ENCODE peak calls at places on chromosomes 4 and X, in nine cellular contexts. One of them, this sample, is unnamed.

GRCh38 chr4:81120055-81120454 is 89.5 kb downstream of the BMP3 start:
- DNase-seq in activated CD8-positive, alpha-beta memory T cell treated with anti-CD3 and anti-CD28 coated beads, Interleukin-2, amount 50 U/mL, for 48 hours: no peak
- DNase-seq in stimulated activated CD8-positive, alpha-beta memory T cell treated with anti-CD3 and anti-CD28 coated beads, Interleukin-15, amount 100 ng/mL, for 4 hours: no peak
- DNase-seq in erythroblast: no peak
- DNase-seq in pulmonary artery endothelial cell: no peak
- DNase-seq in AG10803: no peak
- DNase-seq in HT-29: no peak
- DNase-seq in iPS DF 19.7: no peak
- DNase-seq in transverse colon: no peak
- DNase-seq in this sample: no peak

GRCh38 chr4:184812651-184813181 is 13.1 kb downstream of the ACSL1 start:
- DNase-seq in activated CD8-positive, alpha-beta memory T cell treated with anti-CD3 and anti-CD28 coated beads, Interleukin-2, amount 50 U/mL, for 48 hours: no peak
- DNase-seq in stimulated activated CD8-positive, alpha-beta memory T cell treated with anti-CD3 and anti-CD28 coated beads, Interleukin-15, amount 100 ng/mL, for 4 hours: no peak
- DNase-seq in erythroblast: no peak
- DNase-seq in pulmonary artery endothelial cell: no peak
- DNase-seq in AG10803: no peak
- DNase-seq in HT-29: no peak
- DNase-seq in iPS DF 19.7: no peak
- DNase-seq in transverse colon: no peak
- DNase-seq in this sample: no peak

GRCh38 chrX:53250556-53250955 is 25.5 kb upstream of the KDM5C start:
- DNase-seq in activated CD8-positive, alpha-beta memory T cell treated with anti-CD3 and anti-CD28 coated beads, Interleukin-2, amount 50 U/mL, for 48 hours: no peak
- DNase-seq in stimulated activated CD8-positive, alpha-beta memory T cell treated with anti-CD3 and anti-CD28 coated beads, Interleukin-15, amount 100 ng/mL, for 4 hours: no peak
- DNase-seq in erythroblast: no peak
- DNase-seq in pulmonary artery endothelial cell: no peak
- DNase-seq in AG10803: no peak
- DNase-seq in HT-29: no peak
- DNase-seq in iPS DF 19.7: no peak
- DNase-seq in transverse colon: no peak
- DNase-seq in this sample: no peak

GRCh38 chr4:1978226-1978625 is 30.5 kb downstream of the NELFA start:
- DNase-seq in activated CD8-positive, alpha-beta memory T cell treated with anti-CD3 and anti-CD28 coated beads, Interleukin-2, amount 50 U/mL, for 48 hours: peak; percentile 49
- DNase-seq in stimulated activated CD8-positive, alpha-beta memory T cell treated with anti-CD3 and anti-CD28 coated beads, Interleukin-15, amount 100 ng/mL, for 4 hours: no peak
- DNase-seq in erythroblast: no peak
- DNase-seq in pulmonary artery endothelial cell: no peak
- DNase-seq in AG10803: no peak
- DNase-seq in HT-29: no peak
- DNase-seq in iPS DF 19.7: no peak
- DNase-seq in transverse colon: no peak
- DNase-seq in this sample: no peak

GRCh38 chr4:171101845-171102244 is 711.4 kb upstream of the GALNTL6 start:
- DNase-seq in activated CD8-positive, alpha-beta memory T cell treated with anti-CD3 and anti-CD28 coated beads, Interleukin-2, amount 50 U/mL, for 48 hours: no peak
- DNase-seq in stimulated activated CD8-positive, alpha-beta memory T cell treated with anti-CD3 and anti-CD28 coated beads, Interleukin-15, amount 100 ng/mL, for 4 hours: no peak
- DNase-seq in erythroblast: no peak
- DNase-seq in pulmonary artery endothelial cell: no peak
- DNase-seq in AG10803: no peak
- DNase-seq in HT-29: no peak
- DNase-seq in iPS DF 19.7: no peak
- DNase-seq in transverse colon: no peak
- DNase-seq in this sample: no peak

GRCh38 chrX:7552758-7553157 is 290.2 kb upstream of the VCX start:
- DNase-seq in activated CD8-positive, alpha-beta memory T cell treated with anti-CD3 and anti-CD28 coated beads, Interleukin-2, amount 50 U/mL, for 48 hours: no peak
- DNase-seq in stimulated activated CD8-positive, alpha-beta memory T cell treated with anti-CD3 and anti-CD28 coated beads, Interleukin-15, amount 100 ng/mL, for 4 hours: no peak
- DNase-seq in erythroblast: no peak
- DNase-seq in pulmonary artery endothelial cell: no peak
- DNase-seq in AG10803: no peak
- DNase-seq in HT-29: no peak
- DNase-seq in iPS DF 19.7: no peak
- DNase-seq in transverse colon: no peak
- DNase-seq in this sample: no peak

GRCh38 chrX:1424452-1424851 is 28.3 kb downstream of the ASMTL start:
- DNase-seq in activated CD8-positive, alpha-beta memory T cell treated with anti-CD3 and anti-CD28 coated beads, Interleukin-2, amount 50 U/mL, for 48 hours: no peak
- DNase-seq in stimulated activated CD8-positive, alpha-beta memory T cell treated with anti-CD3 and anti-CD28 coated beads, Interleukin-15, amount 100 ng/mL, for 4 hours: no peak
- DNase-seq in erythroblast: no peak
- DNase-seq in pulmonary artery endothelial cell: no peak
- DNase-seq in AG10803: no peak
- DNase-seq in HT-29: no peak
- DNase-seq in iPS DF 19.7: no peak
- DNase-seq in transverse colon: no peak
- DNase-seq in this sample: no peak

GRCh38 chr4:158446106-158446505 is 75.6 kb upstream of the RXFP1 start:
- DNase-seq in activated CD8-positive, alpha-beta memory T cell treated with anti-CD3 and anti-CD28 coated beads, Interleukin-2, amount 50 U/mL, for 48 hours: no peak
- DNase-seq in stimulated activated CD8-positive, alpha-beta memory T cell treated with anti-CD3 and anti-CD28 coated beads, Interleukin-15, amount 100 ng/mL, for 4 hours: no peak
- DNase-seq in erythroblast: no peak
- DNase-seq in pulmonary artery endothelial cell: no peak
- DNase-seq in AG10803: peak; percentile 68
- DNase-seq in HT-29: no peak
- DNase-seq in iPS DF 19.7: no peak
- DNase-seq in transverse colon: no peak
- DNase-seq in this sample: no peak

This sample was measured in T-helper 9 cell.